ENCODE peak calls at places on chromosomes 4 and X, in five cellular contexts. C is IMR-90, W is AG10803, B is sigmoid colon, N is GM12865. A is an unnamed sample.

GRCh38 chr4:186999676-187000075 is 276.0 kb upstream of the FAT1 start:
- DNase-seq in W (peak; percentile 54), B (no peak), N (no peak), C (no peak), A (no peak)

GRCh38 chr4:68535976-68536375 is 40.1 kb downstream of the UGT2B17 start:
- DNase-seq in W (no peak), N (no peak), C (no peak), B (no peak), A (no peak)

GRCh38 chrX:44343412-44343942 is at the start of gene EFHC2:
- DNase-seq in C (no peak), B (peak; percentile 63), W (peak; percentile 12), N (peak; percentile 2), A (no peak)

GRCh38 chrX:8738588-8739189 is 6.8 kb upstream of the ANOS1 start:
- DNase-seq in W (peak; percentile 28), N (peak; percentile 26), B (no peak), C (peak; percentile 29), A (peak; percentile 65)

GRCh38 chrX:25523574-25523973 is 507.8 kb upstream of the ARX start:
- DNase-seq in C (peak; percentile 36), W (peak; percentile 7), N (peak; percentile 13), B (no peak), A (no peak)

GRCh38 chr4:152937535-152938236 is 1.6 kb downstream of the FHDC1 start:
- DNase-seq in C (peak; percentile 21), N (peak; percentile 19), B (no peak), W (peak; percentile 26), A (no peak)

GRCh38 chr4:86895692-86896488 is 3.7 kb upstream of the C4orf36 start:
- DNase-seq in N (peak; percentile 76), C (peak; percentile 77), W (peak; percentile 77), B (no peak), A (peak; percentile 54)

GRCh38 chr4:81635747-81636146 is 164.0 kb upstream of the RASGEF1B start:
- DNase-seq in N (peak; percentile 40), B (peak; percentile 69), C (no peak), W (no peak), A (no peak)

GRCh38 chrX:50067435-50068292 is 133.1 kb downstream of the AKAP4 start:
- DNase-seq in B (no peak), N (no peak), W (no peak), C (peak; percentile 47), A (peak; percentile 1)

GRCh38 chrX:115912372-115912897 is 258.1 kb upstream of the AGTR2 start:
- DNase-seq in W (no peak), N (peak; percentile 73), C (no peak), B (no peak), A (no peak)

GRCh38 chr4:89486673-89487072 is 179.1 kb upstream of the GPRIN3 start:
- DNase-seq in W (no peak), C (no peak), N (no peak), B (no peak), A (no peak)

GRCh38 chr4:152106113-152106763 is 345.4 kb upstream of the GATB start:
- DNase-seq in C (peak; percentile 97), W (peak; percentile 94), B (peak; percentile 81), N (no peak), A (peak; percentile 94)

GRCh38 chr4:168019019-168019651 is 73.2 kb upstream of the ANXA10 start:
- DNase-seq in N (no peak), B (no peak), W (no peak), C (peak; percentile 61), A (peak; percentile 83)

GRCh38 chr4:4386736-4387392 is at the start of gene NSG1:
- DNase-seq in C (peak; percentile 18), W (peak; percentile 9), N (peak; percentile 8), B (no peak), A (no peak)

GRCh38 chr4:4388836-4389575 is 2.1 kb downstream of the NSG1 start:
- DNase-seq in N (no peak), W (no peak), C (no peak), B (peak; percentile 24), A (no peak)

GRCh38 chr4:4388418-4388817 is 1.5 kb downstream of the NSG1 start:
- DNase-seq in B (no peak), C (no peak), N (no peak), W (no peak), A (no peak)

GRCh38 chr4:4386296-4386735 is 586 bp upstream of the NSG1 start:
- DNase-seq in C (no peak), B (peak; percentile 38), N (no peak), W (no peak), A (no peak)

DNA sequence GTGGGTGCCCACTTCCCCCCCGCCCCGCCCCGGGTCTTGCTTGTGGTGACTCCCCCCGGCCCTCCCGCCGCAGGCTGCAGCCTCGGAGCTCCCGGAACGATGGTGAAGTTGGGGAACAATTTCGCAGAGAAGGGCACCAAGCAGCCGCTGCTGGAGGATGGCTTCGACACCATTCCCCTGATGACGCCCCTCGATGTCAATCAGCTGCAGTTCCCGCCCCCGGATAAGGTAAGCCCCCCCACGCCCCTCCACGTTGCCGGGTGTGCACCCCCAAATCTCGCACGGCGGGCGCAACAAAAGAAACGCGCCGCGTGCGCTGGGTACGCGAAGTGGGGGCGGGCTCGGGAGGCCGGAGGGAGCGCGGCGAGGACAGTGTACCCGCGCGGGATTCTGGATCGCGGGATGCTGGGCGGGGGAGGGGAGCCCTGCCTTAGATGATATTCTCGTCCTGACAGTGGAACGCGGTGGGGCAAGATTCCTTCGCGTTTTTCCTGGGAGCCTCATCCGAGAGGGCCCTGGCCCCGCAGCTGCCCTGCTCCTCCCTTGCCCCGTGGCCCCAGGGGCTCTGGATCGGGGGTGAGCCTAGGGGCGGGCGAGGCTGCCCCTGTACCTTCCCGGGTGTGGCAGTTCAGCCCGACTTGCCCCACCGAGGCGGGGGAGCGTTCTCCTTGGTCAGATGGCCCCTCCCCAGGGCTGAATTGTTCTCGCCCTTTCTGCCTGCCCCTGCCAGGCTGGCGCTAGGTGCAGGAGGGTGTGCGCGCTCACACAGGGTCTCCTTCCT is 819 bp downstream of the NSG1 start:
- DNase-seq in B (peak; percentile 56), W (no peak), C (no peak), N (no peak), A (no peak)
- H3K4me3 ChIP-seq in B (peak overlapping the region; percentile 50), W (no peak overlapping the region), C (peak overlapping the region; percentile 59), N (no peak overlapping the region), A (peak overlapping the region; percentile 29)

DNA sequence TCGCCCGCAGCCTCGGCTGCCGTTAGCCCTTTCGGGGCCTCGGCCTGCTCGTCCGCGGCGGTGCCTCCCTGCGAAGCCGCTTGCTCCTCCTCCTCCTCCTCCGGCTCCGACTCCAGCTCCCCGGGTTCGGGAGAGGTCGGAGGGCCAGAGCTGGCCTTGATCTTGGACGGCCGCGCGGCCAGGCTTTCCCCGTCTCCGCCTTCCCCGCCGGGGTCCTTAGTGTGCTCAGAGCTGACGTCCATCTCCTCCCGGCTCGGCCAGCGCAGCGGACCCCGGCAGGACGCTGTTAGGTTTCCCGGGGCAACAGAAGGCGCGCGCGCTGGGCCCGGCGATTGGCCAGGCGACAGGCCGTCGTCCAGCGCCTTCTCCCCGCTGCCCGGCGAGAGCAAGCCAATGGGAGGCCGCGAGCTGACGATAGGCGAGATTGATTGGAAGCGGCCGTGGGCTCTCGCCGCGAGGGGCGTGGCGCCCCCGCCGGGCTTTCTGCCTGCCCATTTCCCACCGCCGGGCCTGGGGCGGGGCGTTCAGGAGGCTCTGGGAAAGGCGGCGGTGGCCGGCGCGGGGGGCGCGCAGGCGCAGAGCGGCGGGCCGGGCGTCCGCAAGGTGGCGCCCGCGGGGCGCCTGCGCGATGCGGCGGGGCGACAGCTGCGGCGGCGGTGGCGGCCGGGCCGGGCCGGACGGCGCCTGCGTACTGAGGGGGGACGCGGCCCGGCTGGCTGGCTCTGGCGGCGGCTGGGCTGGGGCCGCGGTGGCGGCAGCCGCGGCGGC is at the start of gene TADA2B:
- DNase-seq in B (peak; percentile 99), N (peak; percentile 98), W (peak; percentile 97), C (peak; percentile 97), A (peak; percentile 99)
- TF ChIP-seq CTCF in B (no peak), N (peak; percentile 53), W (no peak), C (peak; percentile 65), A (no peak)

GRCh38 chrX:112851161-112851779 is 10.6 kb upstream of the AMOT start:
- DNase-seq in W (no peak), C (no peak), N (peak; percentile 83), B (no peak), A (no peak)

GRCh38 chrX:112851806-112852205 is 11.2 kb upstream of the AMOT start:
- DNase-seq in C (peak; percentile 73), B (no peak), W (peak; percentile 58), N (peak; percentile 69), A (no peak)

GRCh38 chrX:112849010-112849409 is 8.4 kb upstream of the AMOT start:
- DNase-seq in W (peak; percentile 30), C (peak; percentile 44), B (no peak), N (no peak), A (no peak)

GRCh38 chrX:112857478-112857878 is 16.8 kb upstream of the AMOT start:
- DNase-seq in B (no peak), N (peak; percentile 66), C (no peak), W (no peak), A (no peak)

GRCh38 chrX:112852850-112853249 is 12.2 kb upstream of the AMOT start:
- DNase-seq in B (no peak), W (no peak), N (no peak), C (no peak), A (no peak)
- H3K4me3 ChIP-seq in B (no peak overlapping the region), W (no peak overlapping the region), N (no peak overlapping the region), C (no peak overlapping the region), A (no peak overlapping the region)

DNA sequence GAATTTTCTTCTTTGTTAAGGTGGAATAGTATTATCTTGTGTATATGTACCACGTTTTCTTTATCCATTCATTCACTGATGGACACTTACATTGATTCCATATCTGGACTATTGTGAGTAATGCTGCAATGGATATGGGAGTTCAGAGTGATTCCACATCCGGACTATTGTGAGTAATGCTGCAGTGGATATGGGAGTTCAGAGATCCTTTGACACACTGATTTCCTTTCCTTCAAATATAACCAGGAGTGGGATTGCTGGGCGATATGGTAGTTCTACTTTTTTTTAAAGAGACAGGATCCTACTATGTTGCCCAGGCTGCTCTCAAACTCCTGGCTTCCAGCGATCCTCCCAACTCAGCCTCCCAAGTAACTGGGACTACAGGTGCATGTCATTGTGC is 12.1 kb downstream of the TMEM156 start:
- DNase-seq in N (no peak), C (peak; percentile 16), B (no peak), W (no peak), A (no peak)
- TF ChIP-seq CTCF in N (no peak), C (no peak), B (no peak), W (no peak), A (no peak)

GRCh38 chr4:173494013-173494970 is 35.7 kb downstream of the HAND2 start:
- DNase-seq in B (peak; percentile 87), N (peak; percentile 85), W (peak; percentile 66), C (peak; percentile 62), A (peak; percentile 62)
- H3K4me3 ChIP-seq in B (peak overlapping the region; percentile 51), N (peak overlapping the region; percentile 62), W (peak overlapping the region; percentile 53), C (peak overlapping the region; percentile 47), A (peak overlapping the region; percentile 29)

DNA sequence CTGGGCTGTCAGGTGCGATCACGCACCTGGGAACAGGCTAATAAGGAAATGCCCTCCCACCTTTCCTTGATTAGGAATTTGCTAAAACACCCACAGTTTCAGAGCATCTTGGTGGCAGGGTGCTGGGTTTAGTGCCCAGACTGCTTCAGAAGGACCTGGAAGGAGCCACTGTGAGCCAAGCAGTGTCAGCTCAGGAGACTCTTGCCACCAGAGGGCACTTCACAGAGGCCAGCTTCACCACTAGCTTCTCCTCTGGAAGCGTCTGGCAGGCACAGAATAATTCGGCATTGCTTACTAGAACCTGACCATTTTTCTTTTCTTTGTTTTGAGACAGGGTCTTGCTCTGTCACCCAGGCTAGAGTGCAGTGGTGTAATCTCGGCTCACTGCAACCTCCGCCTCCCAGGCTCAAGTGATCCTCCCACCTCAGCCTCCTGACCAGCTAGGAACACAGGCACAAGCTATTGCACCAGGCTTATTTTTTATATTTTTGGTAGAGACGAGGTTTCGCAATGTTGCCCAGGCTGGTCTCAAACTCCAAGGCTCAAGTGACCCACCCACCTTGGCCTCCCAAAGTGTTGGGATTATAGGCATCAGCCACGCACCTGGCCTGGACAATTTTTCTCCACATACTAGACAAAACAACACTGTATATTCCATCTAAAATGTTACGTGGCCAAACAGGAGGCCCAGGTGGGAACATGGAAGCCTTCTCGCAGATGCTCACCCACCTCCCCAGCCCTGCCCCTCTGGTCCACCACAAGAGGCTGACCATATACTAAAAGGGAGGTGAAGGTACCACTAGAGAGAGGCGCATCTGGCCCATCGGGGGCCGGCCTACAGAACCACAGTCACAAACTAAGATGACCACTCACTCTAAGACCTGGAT is 14.1 kb downstream of the NOP14 start:
- DNase-seq in B (peak; percentile 55), N (peak; percentile 38), C (no peak), W (peak; percentile 39), A (no peak)
- TF ChIP-seq CTCF in B (no peak), N (peak; percentile 41), C (peak; percentile 22), W (peak; percentile 58), A (peak; percentile 63)